ENCODE peak calls at places on chromosomes 11 and 22, in nine cellular contexts. N is aorta, A is left ventricle myocardium inferior, O is thoracic aorta, F is pancreas, J is neural progenitor cell, R is Peyer's patch, B is adrenal gland, V is H9. U is an unnamed sample. For H3K4me1 and H3K27me3, the result is how much of the 10 kb centered on the place peaks cover.

GRCh38 chr22:50145741-50146439 is 24.6 kb upstream of the PANX2 start:
- DNase-seq in N (no peak), A (no peak), O (no peak), F (no peak), J (no peak), R (no peak), B (no peak), V (no peak), U (no peak)

GRCh38 chr11:326842-327580 is 6.4 kb upstream of the IFITM3 start:
- DNase-seq in N (peak), A (peak), O (peak), F (peak), J (no peak), R (peak), B (peak), V (no peak), U (peak)

GRCh38 chr11:79195209-79195608 is 245.6 kb downstream of the TENM4 start:
- DNase-seq in N (no peak), A (no peak), O (no peak), F (no peak), J (no peak), R (no peak), B (no peak), V (no peak), U (no peak)

GRCh38 chr22:42856179-42856864 is 751 bp downstream of the ARFGAP3 start:
- DNase-seq in N (peak), A (peak), O (no peak), F (peak), J (peak), R (peak), B (peak), V (no peak), U (peak)

GRCh38 chr11:78099671-78100070 is 20.0 kb upstream of the NDUFC2 start:
- DNase-seq in N (no peak), A (no peak), O (no peak), F (no peak), J (no peak), R (no peak), B (no peak), V (no peak), U (no peak)

GRCh38 chr11:126697937-126698336 is 302.6 kb downstream of the KIRREL3 start:
- DNase-seq in N (no peak), A (no peak), O (no peak), F (no peak), J (no peak), R (no peak), B (no peak), V (no peak), U (no peak)

GRCh38 chr11:78216571-78217287 is 28.0 kb downstream of the USP35 start:
- DNase-seq in N (peak), A (no peak), O (no peak), F (no peak), J (no peak), R (no peak), B (peak), V (no peak), U (no peak)

GRCh38 chr11:116787436-116787785 is 412 bp downstream of the ZPR1 start:
- DNase-seq in N (no peak), A (no peak), O (no peak), F (no peak), J (no peak), R (no peak), B (no peak), V (no peak), U (no peak)

GRCh38 chr11:121117753-121118152 is 16.7 kb downstream of the TECTA start:
- DNase-seq in N (no peak), A (no peak), O (no peak), F (no peak), J (no peak), R (no peak), B (no peak), V (no peak), U (no peak)

GRCh38 chr11:100981196-100981824 is 148.3 kb downstream of the PGR start:
- DNase-seq in N (no peak), A (no peak), O (no peak), F (no peak), J (no peak), R (no peak), B (no peak), V (no peak), U (no peak)

GRCh38 chr22:43152355-43153071 is 1.2 kb downstream of the TSPO start:
- DNase-seq in N (peak), A (peak), O (peak), F (peak), J (no peak), R (peak), B (peak), V (no peak), U (peak)

GRCh38 chr11:96314326-96315050 is 28.5 kb downstream of the MAML2 start:
- DNase-seq in N (no peak), A (peak), O (no peak), F (no peak), J (no peak), R (no peak), B (no peak), V (no peak), U (peak)

GRCh38 chr11:130313383-130314183 is 1.1 kb downstream of the ZBTB44 start:
- DNase-seq in N (no peak), A (no peak), O (no peak), F (no peak), J (no peak), R (no peak), B (no peak), V (no peak), U (no peak)

GRCh38 chr11:105132716-105133511 is 6.7 kb downstream of the CARD18 start:
- DNase-seq in N (no peak), A (no peak), O (no peak), F (no peak), J (no peak), R (no peak), B (no peak), V (no peak), U (no peak)

GRCh38 chr11:65181569-65182257 is at the start of gene CAPN1:
- DNase-seq in N (peak), A (peak), O (peak), F (peak), J (peak), R (peak), B (peak), V (peak), U (peak)

GRCh38 chr11:35796542-35796941 is 134.0 kb downstream of the TRIM44 start:
- DNase-seq in N (no peak), A (no peak), O (no peak), F (no peak), J (no peak), R (no peak), B (no peak), V (no peak), U (no peak)

GRCh38 chr11:2684581-2684980 is 15.2 kb downstream of the KCNQ1OT1 start:
- DNase-seq in N (no peak), A (no peak), O (no peak), F (peak), J (no peak), R (peak), B (peak), V (no peak), U (no peak)

GRCh38 chr11:70167723-70168404 is 35.2 kb upstream of the FADD start:
- DNase-seq in N (no peak), A (no peak), O (no peak), F (no peak), J (no peak), R (no peak), B (no peak), V (no peak), U (no peak)

GRCh38 chr22:42697542-42698013 is 23.1 kb downstream of the A4GALT start:
- DNase-seq in N (peak), A (peak), O (peak), F (no peak), J (no peak), R (peak), B (peak), V (no peak), U (peak)

GRCh38 chr11:46722566-46723358 is 3.7 kb downstream of the F2 start:
- DNase-seq in N (no peak), A (no peak), O (no peak), F (no peak), J (no peak), R (no peak), B (no peak), V (no peak), U (no peak)

GRCh38 chr11:13344818-13345217 is 67.2 kb downstream of the BMAL1 start:
- DNase-seq in N (no peak), A (no peak), O (no peak), F (no peak), J (no peak), R (no peak), B (no peak), V (no peak), U (no peak)

GRCh38 chr22:49767355-49768062 is 60.2 kb downstream of the BRD1 start:
- DNase-seq in N (peak), A (peak), O (no peak), F (no peak), J (peak), R (peak), B (peak), V (peak), U (no peak)

GRCh38 chr11:114496915-114497314 is 57.6 kb downstream of the REXO2 start:
- DNase-seq in N (no peak), A (no peak), O (no peak), F (no peak), J (no peak), R (no peak), B (no peak), V (no peak), U (no peak)

GRCh38 chr11:57547854-57548377 is 10.5 kb downstream of the SMTNL1 start:
- DNase-seq in N (peak), A (no peak), O (no peak), F (no peak), J (no peak), R (peak), B (no peak), V (no peak), U (no peak)

GRCh38 chr11:114776956-114777355 is 98.6 kb downstream of the NXPE2 start:
- DNase-seq in N (no peak), A (no peak), O (no peak), F (no peak), J (no peak), R (no peak), B (no peak), V (no peak), U (no peak)

GRCh38 chr11:130215531-130216220 is 56.1 kb downstream of the ST14 start:
- DNase-seq in N (no peak), A (no peak), O (no peak), F (no peak), J (no peak), R (peak), B (peak), V (no peak), U (no peak)

GRCh38 chr11:108973402-108974119 is 308.7 kb downstream of the DDX10 start:
- DNase-seq in N (no peak), A (no peak), O (no peak), F (no peak), J (no peak), R (no peak), B (no peak), V (no peak), U (no peak)

GRCh38 chr11:79095424-79095823 is 345.4 kb downstream of the TENM4 start:
- DNase-seq in N (peak), A (no peak), O (no peak), F (no peak), J (no peak), R (no peak), B (no peak), V (no peak), U (no peak)

GRCh38 chr22:39229688-39230260 is 15.0 kb downstream of the PDGFB start:
- DNase-seq in N (no peak), A (no peak), O (no peak), F (peak), J (no peak), R (no peak), B (no peak), V (no peak), U (no peak)

GRCh38 chr22:31139866-31140716 is at the start of gene PLA2G3:
- DNase-seq in N (peak), A (no peak), O (no peak), F (no peak), J (peak), R (no peak), B (no peak), V (peak), U (peak)

GRCh38 chr22:23704829-23705228 is 14.0 kb downstream of the RGL4 start:
- DNase-seq in N (no peak), A (no peak), O (no peak), F (no peak), J (no peak), R (no peak), B (no peak), V (no peak), U (no peak)

GRCh38 chr22:19844423-19845368 is 10.0 kb downstream of the GNB1L start:
- DNase-seq in N (peak), A (peak), O (no peak), F (no peak), J (no peak), R (no peak), B (peak), V (no peak), U (peak)

GRCh38 chr11:8567597-8568198 is 26.3 kb downstream of the STK33 start:
- DNase-seq in N (no peak), A (no peak), O (no peak), F (no peak), J (no peak), R (no peak), B (no peak), V (no peak), U (no peak)

GRCh38 chr11:8689726-8690255 is 7.2 kb downstream of the RPL27A start:
- DNase-seq in N (no peak), A (no peak), O (no peak), F (no peak), J (no peak), R (no peak), B (peak), V (peak), U (no peak)

GRCh38 chr22:33841281-33842005 is 78.8 kb downstream of the LARGE1 start:
- DNase-seq in N (no peak), A (no peak), O (no peak), F (no peak), J (no peak), R (no peak), B (no peak), V (no peak), U (no peak)

GRCh38 chr11:69215784-69216415 is 60.2 kb downstream of the SMIM38 start:
- DNase-seq in N (no peak), A (no peak), O (no peak), F (no peak), J (no peak), R (peak), B (peak), V (peak), U (no peak)

GRCh38 chr22:22810018-22810427 is 77.6 kb upstream of the IGLL5 start:
- DNase-seq in N (no peak), A (peak), O (no peak), F (peak), J (peak), R (peak), B (peak), V (peak), U (no peak)

DNA sequence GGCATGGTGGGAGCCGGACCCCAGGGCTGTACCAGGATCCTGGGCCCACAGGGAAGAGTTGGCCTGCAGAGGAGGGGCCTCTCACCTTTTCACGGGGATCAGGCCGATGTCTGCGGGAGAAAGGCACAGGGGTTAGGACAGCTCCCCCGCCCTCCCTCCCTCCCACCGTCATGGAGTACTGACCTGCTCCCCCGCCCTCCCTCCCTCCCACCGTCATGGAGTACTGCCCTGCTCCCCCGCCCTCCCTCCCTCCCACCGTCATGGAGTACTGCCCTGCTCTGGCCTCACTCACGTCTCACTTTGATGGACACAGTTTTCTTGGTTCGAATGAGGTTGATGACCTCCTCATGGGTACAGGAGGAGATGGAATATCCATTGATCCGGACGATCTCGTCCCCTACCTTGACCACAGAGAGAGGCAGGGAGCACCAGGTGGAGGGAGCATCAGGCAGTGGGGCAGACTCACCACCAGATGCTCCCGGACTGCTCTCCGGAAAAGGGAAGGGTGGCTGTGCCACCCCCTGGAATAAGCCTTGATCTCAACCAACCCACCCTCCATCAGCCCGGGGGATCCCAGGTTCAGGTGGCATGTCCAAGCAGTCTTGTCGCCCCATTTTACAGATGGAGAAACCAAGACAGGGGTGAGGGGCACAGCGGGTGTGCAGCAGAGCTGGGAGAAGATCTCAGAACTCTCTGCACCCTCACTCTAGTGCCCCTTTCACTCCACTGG is 17.1 kb downstream of the USH1C start:
- DNase-seq in N (no peak), A (no peak), O (no peak), F (no peak), J (no peak), R (no peak), B (no peak), V (no peak), U (no peak)
- H3K4me1 ChIP-seq in N (under half), A (under half), O (under half), F (under half), J (under half), R (under half), B (under half), V (under half), U (under half)

DNA sequence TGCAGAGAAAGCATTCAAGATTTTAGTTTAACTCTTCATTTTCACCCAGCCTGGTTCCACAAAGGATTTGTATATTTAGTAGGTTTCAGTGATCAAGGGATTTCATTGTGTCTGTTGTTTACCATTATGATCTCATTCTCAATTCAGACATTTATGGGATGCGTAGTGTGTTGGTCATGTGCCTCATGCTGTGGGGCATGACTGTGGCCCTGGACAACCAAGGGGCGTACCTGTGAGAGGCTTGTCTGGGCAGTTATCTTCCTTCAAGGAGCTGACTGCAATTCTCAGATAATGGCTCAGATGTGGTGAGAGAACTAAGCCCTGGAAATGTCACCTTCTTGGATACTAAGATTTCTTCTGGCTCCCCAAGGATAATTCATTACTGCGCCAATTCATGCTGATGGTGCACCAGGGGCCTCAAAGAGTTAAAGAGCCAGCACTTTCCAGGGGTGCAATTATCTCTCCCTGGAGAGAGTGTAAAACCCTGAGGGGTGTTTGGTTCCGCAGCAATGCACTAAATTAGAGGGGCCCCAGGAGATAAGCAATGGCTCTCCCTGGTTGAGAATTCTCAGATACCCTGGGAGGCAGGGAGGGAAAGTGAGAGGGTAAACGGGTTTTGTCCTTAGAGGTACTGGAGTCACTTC is 32.2 kb downstream of the SLC6A5 start:
- DNase-seq in N (no peak), A (no peak), O (no peak), F (no peak), J (no peak), R (no peak), B (no peak), V (no peak), U (no peak)
- H3K27ac ChIP-seq in N (no peak), A (no peak), O (no peak), F (no peak), J (no peak), R (no peak), B (no peak), V (no peak), U (no peak)

GRCh38 chr11:122874991-122875390 is 7.6 kb upstream of the JHY start:
- DNase-seq in N (no peak), A (no peak), O (no peak), F (no peak), J (no peak), R (no peak), B (no peak), V (no peak), U (no peak)
- H3K27me3 ChIP-seq in N (under half), A (under half), O (under half), F (under half), J (under half), R (under half), B (under half), V (under half), U (under half)

GRCh38 chr22:46099740-46100139 is 50.6 kb upstream of the PPARA start:
- DNase-seq in N (no peak), A (no peak), O (no peak), F (no peak), J (no peak), R (no peak), B (no peak), V (no peak), U (no peak)
- H3K4me1 ChIP-seq in N (under half), A (half or more), O (under half), F (under half), J (under half), R (under half), B (under half), V (under half), U (under half)

GRCh38 chr11:17918049-17918605 is 94.7 kb downstream of the SERGEF start:
- DNase-seq in N (no peak), A (no peak), O (no peak), F (no peak), J (no peak), R (no peak), B (no peak), V (peak), U (no peak)

GRCh38 chr11:17923213-17923612 is 89.6 kb downstream of the SERGEF start:
- DNase-seq in N (no peak), A (peak), O (no peak), F (peak), J (no peak), R (no peak), B (no peak), V (no peak), U (no peak)

GRCh38 chr11:17921620-17922473 is 91.0 kb downstream of the SERGEF start:
- DNase-seq in N (no peak), A (no peak), O (no peak), F (no peak), J (no peak), R (no peak), B (peak), V (no peak), U (no peak)

GRCh38 chr11:17924713-17925112 is 88.1 kb downstream of the SERGEF start:
- DNase-seq in N (no peak), A (no peak), O (no peak), F (no peak), J (no peak), R (no peak), B (no peak), V (no peak), U (no peak)

GRCh38 chr11:17922474-17922788 is 90.4 kb downstream of the SERGEF start:
- DNase-seq in N (no peak), A (no peak), O (no peak), F (no peak), J (no peak), R (no peak), B (no peak), V (no peak), U (no peak)
- H3K27ac ChIP-seq in N (no peak), A (no peak), O (no peak), F (no peak), J (no peak), R (no peak), B (no peak), V (no peak), U (no peak)

GRCh38 chr22:37410174-37411055 is 16.9 kb downstream of the ELFN2 start:
- DNase-seq in N (no peak), A (no peak), O (no peak), F (peak), J (no peak), R (no peak), B (no peak), V (no peak), U (no peak)

GRCh38 chr22:37406836-37407235 is 20.4 kb downstream of the ELFN2 start:
- DNase-seq in N (no peak), A (no peak), O (no peak), F (no peak), J (no peak), R (no peak), B (no peak), V (no peak), U (no peak)

GRCh38 chr22:37409031-37409430 is 18.2 kb downstream of the ELFN2 start:
- DNase-seq in N (no peak), A (no peak), O (no peak), F (peak), J (no peak), R (no peak), B (no peak), V (no peak), U (no peak)

GRCh38 chr22:37411655-37412054 is 15.6 kb downstream of the ELFN2 start:
- DNase-seq in N (no peak), A (no peak), O (no peak), F (no peak), J (no peak), R (no peak), B (no peak), V (no peak), U (no peak)

GRCh38 chr22:37409557-37409956 is 17.7 kb downstream of the ELFN2 start:
- DNase-seq in N (no peak), A (no peak), O (no peak), F (peak), J (no peak), R (no peak), B (no peak), V (no peak), U (no peak)
- H3K27me3 ChIP-seq in N (under half), A (half or more), O (under half), F (under half), J (under half), R (under half), B (under half), V (under half), U (under half)

U was measured in colonic mucosa.